ENCODE peak calls at places on chromosomes 4 and X, in nine cellular contexts. F is BE2C; A is stimulated activated CD4-positive, alpha-beta T cell treated with anti-CD3 and anti-CD28 coated beads, Interleukin-1b, Interleukin-23, amount 100 ng/mL, for 24 hours; Z is activated T-helper 1 cell treated with Interleukin-2 at 50 U/mL for 16 hours; G is HFFc6; O is mesothelial cell of epicardium; J is stimulated activated CD8-positive, alpha-beta memory T cell treated with anti-CD3 and anti-CD28 coated beads, Interleukin-15, amount 100 ng/mL, for 4 hours; D is Panc1; X is activated CD4-positive, alpha-beta T cell treated with anti-CD3 and anti-CD28 coated beads, Interleukin-2, amount 50 U/mL, for 24 hours. N is an unnamed sample.

GRCh38 chr4:19722404-19722803 is 529.3 kb upstream of the SLIT2 start:
- DNase-seq in F (no peak), A (no peak), Z (no peak), G (no peak), O (no peak), J (no peak), D (no peak), X (no peak), N (no peak)

GRCh38 chr4:1072830-1073446 is 40.4 kb downstream of the RNF212 start:
- DNase-seq in F (peak; percentile 50), A (peak; percentile 13), Z (peak; percentile 14), G (peak; percentile 32), O (peak; percentile 50), J (peak; percentile 20), D (peak; percentile 13), X (peak; percentile 15), N (peak; percentile 11)

GRCh38 chrX:340641-341423 is 22.2 kb upstream of the GTPBP6 start:
- DNase-seq in F (no peak), A (no peak), Z (no peak), G (no peak), O (no peak), J (no peak), D (no peak), X (no peak), N (no peak)

GRCh38 chr4:140740906-140741670 is 15.1 kb downstream of the TBC1D9 start:
- DNase-seq in F (no peak), A (no peak), Z (no peak), G (no peak), O (no peak), J (no peak), D (no peak), X (no peak), N (no peak)

GRCh38 chr4:92305878-92306520 is 2.2 kb downstream of the GRID2 start:
- DNase-seq in F (peak; percentile 28), A (no peak), Z (no peak), G (no peak), O (peak; percentile 43), J (no peak), D (no peak), X (no peak), N (no peak)

GRCh38 chrX:4182010-4182806 is 468.8 kb upstream of the PRKX start:
- DNase-seq in F (no peak), A (no peak), Z (no peak), G (no peak), O (no peak), J (no peak), D (no peak), X (no peak), N (no peak)

GRCh38 chr4:89222171-89222570 is 85.4 kb downstream of the GPRIN3 start:
- DNase-seq in F (no peak), A (no peak), Z (no peak), G (no peak), O (no peak), J (no peak), D (no peak), X (no peak), N (peak; percentile 5)

GRCh38 chr4:41256740-41257256 is at the start of gene UCHL1:
- DNase-seq in F (peak; percentile 97), A (no peak), Z (no peak), G (peak; percentile 78), O (peak; percentile 81), J (no peak), D (no peak), X (no peak), N (no peak)

GRCh38 chr4:83961575-83961974 is 425.7 kb downstream of the GPAT3 start:
- DNase-seq in F (no peak), A (no peak), Z (no peak), G (peak; percentile 35), O (no peak), J (no peak), D (peak; percentile 2), X (no peak), N (no peak)

GRCh38 chr4:54696649-54697048 is 38.9 kb downstream of the KIT start:
- DNase-seq in F (peak; percentile 16), A (no peak), Z (no peak), G (no peak), O (no peak), J (no peak), D (no peak), X (no peak), N (no peak)

GRCh38 chr4:53695540-53696463 is 104.5 kb upstream of the LNX1 start:
- DNase-seq in F (no peak), A (no peak), Z (no peak), G (no peak), O (no peak), J (no peak), D (no peak), X (no peak), N (no peak)

GRCh38 chr4:2354760-2355159 is 63.7 kb downstream of the ZFYVE28 start:
- DNase-seq in F (no peak), A (no peak), Z (no peak), G (no peak), O (no peak), J (no peak), D (no peak), X (no peak), N (no peak)

GRCh38 chr4:16439003-16439402 is 212.7 kb upstream of the TAPT1 start:
- DNase-seq in F (no peak), A (no peak), Z (no peak), G (peak; percentile 11), O (no peak), J (no peak), D (no peak), X (no peak), N (no peak)

GRCh38 chr4:22720091-22720490 is 27.4 kb downstream of the GBA3 start:
- DNase-seq in F (no peak), A (no peak), Z (no peak), G (peak; percentile 4), O (no peak), J (no peak), D (no peak), X (no peak), N (no peak)

GRCh38 chr4:184768296-184768695 is 34.4 kb upstream of the CENPU start:
- DNase-seq in F (no peak), A (no peak), Z (no peak), G (no peak), O (no peak), J (no peak), D (no peak), X (no peak), N (no peak)

GRCh38 chr4:70754470-70754869 is 32.7 kb downstream of the RUFY3 start:
- DNase-seq in F (no peak), A (no peak), Z (no peak), G (no peak), O (no peak), J (no peak), D (no peak), X (no peak), N (no peak)

GRCh38 chrX:124405868-124406267 is 59.5 kb downstream of the SH2D1A start:
- DNase-seq in F (no peak), A (no peak), Z (no peak), G (no peak), O (no peak), J (no peak), D (no peak), X (no peak), N (no peak)

GRCh38 chr4:72966652-72967051 is 102.9 kb downstream of the COX18 start:
- DNase-seq in F (no peak), A (no peak), Z (no peak), G (no peak), O (no peak), J (no peak), D (no peak), X (no peak), N (no peak)

GRCh38 chr4:180811556-180811955 is 1431.6 kb upstream of the TENM3 start:
- DNase-seq in F (no peak), A (no peak), Z (no peak), G (no peak), O (no peak), J (no peak), D (no peak), X (no peak), N (no peak)

GRCh38 chr4:74544655-74545361 is 99.9 kb downstream of the AREG start:
- DNase-seq in F (no peak), A (no peak), Z (no peak), G (no peak), O (no peak), J (no peak), D (no peak), X (no peak), N (no peak)

GRCh38 chr4:64146030-64146429 is 263.2 kb downstream of the TECRL start:
- DNase-seq in F (no peak), A (no peak), Z (no peak), G (no peak), O (no peak), J (no peak), D (no peak), X (no peak), N (no peak)

GRCh38 chrX:623599-624323 is 6.8 kb upstream of the SHOX start:
- DNase-seq in F (no peak), A (no peak), Z (no peak), G (peak; percentile 78), O (no peak), J (no peak), D (no peak), X (no peak), N (no peak)

GRCh38 chr4:46386570-46386969 is 3.4 kb downstream of the GABRA2 start:
- DNase-seq in F (peak; percentile 46), A (no peak), Z (no peak), G (no peak), O (peak; percentile 57), J (no peak), D (no peak), X (no peak), N (no peak)

GRCh38 chr4:31239886-31240285 is 519.7 kb downstream of the PCDH7 start:
- DNase-seq in F (no peak), A (no peak), Z (no peak), G (no peak), O (no peak), J (no peak), D (no peak), X (no peak), N (no peak)

GRCh38 chr4:33060873-33061542 is 2340.8 kb downstream of the PCDH7 start:
- DNase-seq in F (peak; percentile 66), A (no peak), Z (no peak), G (peak; percentile 37), O (peak; percentile 46), J (no peak), D (peak; percentile 12), X (no peak), N (no peak)

GRCh38 chr4:47623916-47624554 is 139.0 kb downstream of the ATP10D start:
- DNase-seq in F (no peak), A (no peak), Z (no peak), G (peak; percentile 55), O (no peak), J (no peak), D (no peak), X (no peak), N (no peak)

GRCh38 chr4:84965558-84966381 is 720 bp downstream of the WDFY3 start:
- DNase-seq in F (peak; percentile 72), A (no peak), Z (no peak), G (no peak), O (peak; percentile 73), J (no peak), D (no peak), X (no peak), N (no peak)

GRCh38 chr4:37765741-37766140 is 60.7 kb upstream of the PGM2 start:
- DNase-seq in F (no peak), A (no peak), Z (no peak), G (no peak), O (no peak), J (no peak), D (no peak), X (no peak), N (no peak)

GRCh38 chr4:75056277-75056676 is 123.4 kb downstream of the PARM1 start:
- DNase-seq in F (no peak), A (no peak), Z (no peak), G (no peak), O (no peak), J (no peak), D (no peak), X (no peak), N (no peak)

GRCh38 chrX:154486052-154486395 is 391 bp downstream of the UBL4A start:
- DNase-seq in F (no peak), A (no peak), Z (peak; percentile 10), G (no peak), O (peak; percentile 46), J (no peak), D (no peak), X (no peak), N (no peak)

GRCh38 chr4:945274-946102 is 13.2 kb downstream of the TMEM175 start:
- DNase-seq in F (no peak), A (no peak), Z (no peak), G (no peak), O (no peak), J (no peak), D (no peak), X (no peak), N (no peak)